ENCODE peak calls at places on chromosomes 7 and 10, in five cellular contexts. Z, V, U, O and D are unnamed samples.

GRCh38 chr10:76779163-76779820 is 858.3 kb downstream of the KCNMA1 start:
- DNase-seq in Z (no peak), V (no peak), U (no peak), O (no peak), D (no peak)

GRCh38 chr7:100427762-100428198 is 723 bp downstream of the ZCWPW1 start:
- DNase-seq in Z (no peak), V (no peak), U (no peak), O (no peak), D (no peak)

GRCh38 chr10:6213908-6214307 is 11.2 kb downstream of the PFKFB3 start:
- DNase-seq in Z (no peak), V (no peak), U (no peak), O (no peak), D (no peak)

GRCh38 chr10:60281792-60282353 is 107.8 kb downstream of the ANK3 start:
- DNase-seq in Z (no peak), V (no peak), U (no peak), O (no peak), D (no peak)

GRCh38 chr10:11035318-11035920 is 17.7 kb downstream of the CELF2 start:
- DNase-seq in Z (no peak), V (peak; percentile 65), U (no peak), O (no peak), D (no peak)

GRCh38 chr7:45225560-45226335 is 68.2 kb downstream of the RAMP3 start:
- DNase-seq in Z (no peak), V (no peak), U (no peak), O (no peak), D (no peak)

GRCh38 chr7:7581531-7582179 is 15.0 kb downstream of the MIOS start:
- DNase-seq in Z (no peak), V (no peak), U (no peak), O (no peak), D (no peak)

GRCh38 chr7:26155531-26156375 is 3.8 kb downstream of the NFE2L3 start:
- DNase-seq in Z (no peak), V (no peak), U (no peak), O (no peak), D (no peak)

GRCh38 chr7:767941-768729 is 41.1 kb upstream of the PRKAR1B start:
- DNase-seq in Z (peak; percentile 88), V (no peak), U (no peak), O (peak; percentile 25), D (peak; percentile 90)

GRCh38 chr10:71595649-71596048 is 123.9 kb downstream of the C10orf105 start:
- DNase-seq in Z (no peak), V (no peak), U (no peak), O (no peak), D (no peak)

GRCh38 chr7:95012001-95012400 is 104.6 kb downstream of the PPP1R9A start:
- DNase-seq in Z (no peak), V (no peak), U (no peak), O (no peak), D (no peak)

GRCh38 chr10:29253096-29254029 is 35.5 kb upstream of the LYZL1 start:
- DNase-seq in Z (no peak), V (no peak), U (no peak), O (no peak), D (peak; percentile 20)

GRCh38 chr7:68547181-68547580 is 1051.1 kb upstream of the AUTS2 start:
- DNase-seq in Z (no peak), V (no peak), U (no peak), O (no peak), D (no peak)

GRCh38 chr10:100744136-100744979 is 1.0 kb upstream of the PAX2 start:
- DNase-seq in Z (no peak), V (no peak), U (no peak), O (no peak), D (no peak)

GRCh38 chr10:21020545-21020944 is 123.4 kb upstream of the NEBL start:
- DNase-seq in Z (no peak), V (peak; percentile 56), U (no peak), O (no peak), D (peak; percentile 31)

GRCh38 chr10:130807096-130807495 is 504.4 kb downstream of the TCERG1L start:
- DNase-seq in Z (no peak), V (no peak), U (no peak), O (no peak), D (no peak)

GRCh38 chr7:2803755-2804154 is 40.4 kb downstream of the GNA12 start:
- DNase-seq in Z (no peak), V (no peak), U (no peak), O (no peak), D (no peak)

GRCh38 chr10:70306168-70306705 is 22.4 kb upstream of the NPFFR1 start:
- DNase-seq in Z (no peak), V (no peak), U (no peak), O (no peak), D (no peak)

GRCh38 chr10:109456566-109457361 is 466.5 kb downstream of the XPNPEP1 start:
- DNase-seq in Z (no peak), V (no peak), U (no peak), O (no peak), D (peak; percentile 32)

GRCh38 chr7:142712617-142712957 is 36.7 kb upstream of the PRSS1 start:
- DNase-seq in Z (no peak), V (no peak), U (no peak), O (no peak), D (no peak)

GRCh38 chr7:65840446-65840845 is 32.4 kb upstream of the VKORC1L1 start:
- DNase-seq in Z (no peak), V (no peak), U (no peak), O (no peak), D (no peak)

GRCh38 chr10:88989824-88990527 is 622 bp upstream of the FAS start:
- DNase-seq in Z (peak; percentile 65), V (no peak), U (no peak), O (no peak), D (peak; percentile 56)

GRCh38 chr7:132652507-132652906 is 76.2 kb upstream of the PLXNA4 start:
- DNase-seq in Z (no peak), V (no peak), U (no peak), O (no peak), D (no peak)
- H3K27ac ChIP-seq in Z (no peak overlapping the region), V (no peak overlapping the region), U (no peak overlapping the region), O (no peak overlapping the region), D (no peak overlapping the region)

GRCh38 chr7:50352282-50352681 is 47.8 kb downstream of the IKZF1 start:
- DNase-seq in Z (no peak), V (no peak), U (no peak), O (no peak), D (no peak)

GRCh38 chr7:50348469-50349162 is 44.1 kb downstream of the IKZF1 start:
- DNase-seq in Z (no peak), V (no peak), U (no peak), O (no peak), D (no peak)

GRCh38 chr7:50351267-50351666 is 46.8 kb downstream of the IKZF1 start:
- DNase-seq in Z (no peak), V (no peak), U (no peak), O (no peak), D (no peak)

GRCh38 chr7:50349399-50349798 is 44.9 kb downstream of the IKZF1 start:
- DNase-seq in Z (no peak), V (no peak), U (no peak), O (no peak), D (no peak)

GRCh38 chr7:50349963-50350944 is 45.7 kb downstream of the IKZF1 start:
- DNase-seq in Z (no peak), V (peak; percentile 72), U (no peak), O (peak; percentile 58), D (no peak)
- H3K27ac ChIP-seq in Z (no peak overlapping the region), V (peak overlapping the region; percentile 68), U (no peak overlapping the region), O (peak overlapping the region; percentile 67), D (no peak overlapping the region)

GRCh38 chr10:79223001-79223345 is 124.3 kb upstream of the PPIF start:
- DNase-seq in Z (no peak), V (no peak), U (peak; percentile 67), O (no peak), D (no peak)

GRCh38 chr10:79222186-79222585 is 125.1 kb upstream of the PPIF start:
- DNase-seq in Z (peak; percentile 76), V (no peak), U (no peak), O (no peak), D (peak; percentile 50)

GRCh38 chr10:79219276-79219957 is 127.9 kb upstream of the PPIF start:
- DNase-seq in Z (peak; percentile 56), V (no peak), U (no peak), O (no peak), D (no peak)

GRCh38 chr10:79221110-79222051 is 125.9 kb upstream of the PPIF start:
- DNase-seq in Z (peak; percentile 98), V (peak; percentile 60), U (no peak), O (no peak), D (peak; percentile 88)

GRCh38 chr10:79220296-79220695 is 127.0 kb upstream of the PPIF start:
- DNase-seq in Z (peak; percentile 21), V (no peak), U (no peak), O (no peak), D (no peak)
- H3K27ac ChIP-seq in Z (peak overlapping the region; percentile 74), V (peak overlapping the region; percentile 16), U (no peak overlapping the region), O (no peak overlapping the region), D (no peak overlapping the region)

GRCh38 chr7:128217030-128217805 is 23.9 kb upstream of the LEP start:
- DNase-seq in Z (no peak), V (no peak), U (no peak), O (no peak), D (no peak)
- H3K27ac ChIP-seq in Z (no peak overlapping the region), V (no peak overlapping the region), U (no peak overlapping the region), O (no peak overlapping the region), D (no peak overlapping the region)

DNA sequence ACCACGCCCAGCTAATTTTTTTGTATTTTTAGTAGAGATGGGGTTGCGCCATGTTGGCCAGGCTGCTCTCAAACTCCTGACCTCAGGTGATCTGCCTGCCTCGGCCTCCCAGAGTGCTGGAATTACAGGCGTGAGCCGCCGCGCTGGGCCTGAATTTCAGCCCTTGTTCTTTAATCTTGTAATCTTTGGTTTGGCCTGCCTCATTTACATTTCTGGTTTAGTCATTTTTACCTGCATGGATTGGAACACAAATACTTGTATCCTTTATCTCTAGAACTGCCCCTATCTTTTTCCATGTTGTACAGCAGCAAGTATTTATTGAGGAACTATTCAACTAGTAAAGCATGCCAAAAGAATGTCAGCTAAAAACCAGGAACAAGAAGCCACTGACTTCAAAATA is 195.6 kb upstream of the FRMD4A start:
- DNase-seq in Z (no peak), V (no peak), U (no peak), O (no peak), D (no peak)
- H3K27ac ChIP-seq in Z (no peak overlapping the region), V (no peak overlapping the region), U (no peak overlapping the region), O (no peak overlapping the region), D (no peak overlapping the region)

DNA sequence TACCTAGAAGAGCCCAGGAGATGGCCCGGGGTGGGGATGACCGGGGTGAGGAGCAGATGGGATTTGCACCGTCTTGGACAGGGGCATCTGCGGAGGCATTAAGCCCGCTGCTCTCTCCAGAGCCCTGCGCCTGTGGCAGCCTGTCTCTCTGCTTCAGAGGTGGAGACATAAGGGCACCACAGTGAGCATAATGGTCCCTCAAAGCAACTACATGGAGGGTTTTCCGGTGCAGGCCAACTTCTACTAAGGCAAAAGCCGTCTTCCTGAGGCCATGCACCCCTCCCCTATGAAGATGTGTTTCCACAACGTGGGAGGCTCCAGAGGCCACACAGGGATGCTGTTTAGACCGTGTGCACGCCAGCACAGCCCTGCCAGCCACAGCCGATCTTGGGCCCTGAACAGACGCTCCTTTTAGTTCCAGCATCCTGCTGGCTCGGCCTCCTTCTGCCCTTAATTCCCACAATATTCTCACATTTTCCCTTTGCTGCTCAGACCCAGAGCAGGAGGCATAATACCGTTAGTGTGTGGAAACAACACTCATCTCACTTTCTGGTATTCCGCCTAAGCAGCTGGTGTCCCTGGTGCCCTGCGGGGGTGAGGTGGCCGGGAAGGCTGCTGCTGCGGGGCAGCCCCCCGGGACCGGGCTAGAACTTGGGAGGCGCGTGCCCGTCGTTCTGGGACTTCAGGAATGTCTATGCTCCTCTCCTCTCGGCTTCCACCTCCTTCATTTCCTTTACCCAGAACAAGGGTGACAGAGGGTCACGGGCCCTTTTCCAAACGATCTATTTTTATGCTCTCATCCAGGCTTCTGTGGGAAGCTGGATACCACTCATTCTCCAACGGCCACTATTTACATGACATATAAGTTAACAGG is 266.9 kb downstream of the TNS3 start:
- DNase-seq in Z (peak; percentile 51), V (no peak), U (no peak), O (no peak), D (no peak)
- H3K27ac ChIP-seq in Z (peak overlapping the region; percentile 50), V (peak overlapping the region; percentile 52), U (peak overlapping the region; percentile 56), O (no peak overlapping the region), D (no peak overlapping the region)